ENCODE peak calls at places on chromosomes 7 and 10, in six cellular contexts. M, D, J, R, A and L are unnamed samples. For H3K36me3 and H3K4me1, the result is how much of the 10 kb centered on the place peaks cover.

GRCh38 chr7:119377-120163 is 72.8 kb upstream of the FAM20C start:
- DNase-seq in M (no peak), D (no peak), J (no peak), R (peak), A (peak), L (no peak)

GRCh38 chr10:79434223-79434687 is 11.2 kb downstream of the ZCCHC24 start:
- DNase-seq in M (no peak), D (peak), J (no peak), R (no peak), A (no peak), L (no peak)

GRCh38 chr10:59700709-59701108 is 8.9 kb downstream of the SLC16A9 start:
- DNase-seq in M (no peak), D (no peak), J (no peak), R (no peak), A (no peak), L (no peak)

GRCh38 chr7:90758933-90759562 is 162.9 kb downstream of the CDK14 start:
- DNase-seq in M (no peak), D (no peak), J (no peak), R (no peak), A (no peak), L (no peak)

GRCh38 chr10:30121401-30121800 is 62.0 kb upstream of the JCAD start:
- DNase-seq in M (no peak), D (peak), J (no peak), R (no peak), A (no peak), L (no peak)

GRCh38 chr10:100744980-100745881 is at the start of gene PAX2:
- DNase-seq in M (no peak), D (no peak), J (no peak), R (no peak), A (no peak), L (no peak)

GRCh38 chr10:132540456-132540855 is 2.9 kb downstream of the INPP5A start:
- DNase-seq in M (no peak), D (peak), J (peak), R (no peak), A (no peak), L (no peak)

GRCh38 chr7:134669845-134670373 is 23.3 kb downstream of the BPGM start:
- DNase-seq in M (peak), D (peak), J (peak), R (no peak), A (no peak), L (peak)

GRCh38 chr10:103761075-103761920 is 94.1 kb downstream of the SH3PXD2A start:
- DNase-seq in M (no peak), D (peak), J (no peak), R (no peak), A (no peak), L (no peak)

GRCh38 chr7:66306243-66306642 is 101.1 kb downstream of the TPST1 start:
- DNase-seq in M (no peak), D (no peak), J (peak), R (no peak), A (no peak), L (no peak)

GRCh38 chr10:5594271-5595036 is 69.7 kb downstream of the CALML3 start:
- DNase-seq in M (no peak), D (peak), J (no peak), R (no peak), A (no peak), L (no peak)

GRCh38 chr7:43372656-43373355 is 210.1 kb upstream of the STK17A start:
- DNase-seq in M (no peak), D (peak), J (no peak), R (no peak), A (no peak), L (no peak)

GRCh38 chr10:110681023-110681681 is 37.0 kb downstream of the RBM20 start:
- DNase-seq in M (no peak), D (peak), J (peak), R (peak), A (no peak), L (peak)

GRCh38 chr10:81569488-81569887 is 305.5 kb upstream of the NRG3 start:
- DNase-seq in M (no peak), D (no peak), J (no peak), R (no peak), A (no peak), L (no peak)

GRCh38 chr10:97490592-97490991 is 7.6 kb downstream of the MMS19 start:
- DNase-seq in M (no peak), D (no peak), J (no peak), R (no peak), A (no peak), L (no peak)

DNA sequence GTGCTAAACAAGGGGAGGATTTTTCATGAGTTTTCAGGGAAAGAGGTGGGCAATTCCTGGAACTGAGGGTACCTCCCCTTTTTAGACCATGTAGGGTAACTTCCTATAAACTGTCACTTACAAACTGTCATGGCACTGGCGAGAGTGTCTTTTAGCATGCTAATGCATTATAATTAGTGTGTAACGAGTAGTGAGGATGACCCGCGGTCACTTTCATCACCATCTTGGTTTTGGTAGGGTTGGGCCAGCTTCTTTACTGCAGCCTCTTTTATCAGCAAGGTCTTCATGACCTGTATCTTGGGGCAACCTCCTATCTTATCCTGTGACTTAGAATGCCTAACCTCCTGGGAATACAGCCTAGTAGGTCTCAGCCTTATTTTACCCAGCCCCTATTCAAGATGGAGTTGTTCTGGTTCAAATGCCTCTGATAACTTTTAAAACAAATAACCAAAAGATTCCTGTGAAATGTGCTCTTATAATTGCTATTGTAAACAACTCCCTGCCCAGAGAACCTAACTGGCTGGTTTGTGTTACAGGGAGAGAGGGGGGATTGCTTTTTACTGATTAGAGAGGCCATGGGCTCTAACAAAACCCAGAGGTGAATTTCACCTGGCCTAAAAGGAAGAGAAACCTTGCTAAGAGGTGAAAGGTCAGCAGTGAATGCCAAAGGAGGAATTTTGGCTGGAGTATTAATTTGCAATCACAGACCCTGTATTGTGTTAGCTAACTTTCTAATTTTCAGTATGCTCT is 64.3 kb downstream of the EEPD1 start:
- DNase-seq in M (no peak), D (no peak), J (no peak), R (no peak), A (no peak), L (no peak)
- H3K36me3 ChIP-seq in M (under half), D (under half), J (under half), R (under half), A (under half), L (under half)

GRCh38 chr7:69799048-69799697 is 200.9 kb downstream of the AUTS2 start:
- DNase-seq in M (no peak), D (no peak), J (no peak), R (no peak), A (no peak), L (no peak)
- H3K4me1 ChIP-seq in M (under half), D (half or more), J (under half), R (under half), A (under half), L (under half)

GRCh38 chr7:41870505-41871138 is 167.7 kb upstream of the INHBA start:
- DNase-seq in M (no peak), D (peak), J (no peak), R (no peak), A (no peak), L (no peak)
- H3K27ac ChIP-seq in M (no peak), D (no peak), J (no peak), R (peak), A (peak), L (no peak)

DNA sequence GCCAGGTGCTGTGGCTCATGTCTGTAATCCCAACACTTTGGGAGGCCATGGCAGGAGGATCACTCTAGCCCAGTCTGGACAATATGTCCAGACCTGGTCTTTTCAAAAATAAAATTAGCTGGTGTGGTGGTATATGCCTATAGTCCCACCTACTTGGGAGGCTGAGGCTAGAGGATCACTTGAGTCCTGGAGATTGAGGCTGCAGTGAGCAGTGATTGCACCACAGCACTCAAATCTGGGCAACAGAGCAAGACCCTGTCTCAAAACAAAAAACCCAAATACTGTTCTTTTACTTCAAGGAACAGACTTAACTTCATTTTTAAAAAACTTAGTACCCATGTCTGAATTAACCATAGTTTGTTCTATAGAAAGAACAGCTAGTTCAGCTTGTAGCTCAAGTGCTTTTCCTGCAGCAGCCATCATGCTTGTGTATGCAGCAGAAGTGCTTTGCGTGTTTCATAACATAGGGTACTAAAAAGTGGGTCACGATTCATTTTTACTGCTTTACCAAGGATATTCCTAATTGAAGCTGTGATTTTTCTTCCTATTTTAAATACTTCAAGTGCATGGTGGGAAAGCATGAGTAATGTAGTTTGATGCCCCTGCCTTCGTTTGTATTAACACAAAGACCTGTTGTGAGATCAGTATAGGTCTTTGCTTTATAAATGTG is 5.9 kb downstream of the EIF4H start:
- DNase-seq in M (no peak), D (no peak), J (no peak), R (no peak), A (no peak), L (no peak)
- H3K36me3 ChIP-seq in M (under half), D (under half), J (under half), R (under half), A (under half), L (under half)

GRCh38 chr7:150404785-150405583 is 25.9 kb downstream of the ZNF775 start:
- DNase-seq in M (peak), D (peak), J (peak), R (peak), A (peak), L (peak)
- H3K4me1 ChIP-seq in M (under half), D (under half), J (under half), R (under half), A (under half), L (under half)

GRCh38 chr10:72067463-72068125 is 20.8 kb downstream of the SPOCK2 start:
- DNase-seq in M (no peak), D (no peak), J (peak), R (no peak), A (no peak), L (no peak)

GRCh38 chr10:72068126-72068765 is 20.1 kb downstream of the SPOCK2 start:
- DNase-seq in M (no peak), D (no peak), J (no peak), R (no peak), A (no peak), L (no peak)

GRCh38 chr10:72066318-72067284 is 21.8 kb downstream of the SPOCK2 start:
- DNase-seq in M (no peak), D (peak), J (no peak), R (peak), A (no peak), L (no peak)

GRCh38 chr10:72069751-72070501 is 18.4 kb downstream of the SPOCK2 start:
- DNase-seq in M (no peak), D (no peak), J (no peak), R (no peak), A (no peak), L (no peak)

DNA sequence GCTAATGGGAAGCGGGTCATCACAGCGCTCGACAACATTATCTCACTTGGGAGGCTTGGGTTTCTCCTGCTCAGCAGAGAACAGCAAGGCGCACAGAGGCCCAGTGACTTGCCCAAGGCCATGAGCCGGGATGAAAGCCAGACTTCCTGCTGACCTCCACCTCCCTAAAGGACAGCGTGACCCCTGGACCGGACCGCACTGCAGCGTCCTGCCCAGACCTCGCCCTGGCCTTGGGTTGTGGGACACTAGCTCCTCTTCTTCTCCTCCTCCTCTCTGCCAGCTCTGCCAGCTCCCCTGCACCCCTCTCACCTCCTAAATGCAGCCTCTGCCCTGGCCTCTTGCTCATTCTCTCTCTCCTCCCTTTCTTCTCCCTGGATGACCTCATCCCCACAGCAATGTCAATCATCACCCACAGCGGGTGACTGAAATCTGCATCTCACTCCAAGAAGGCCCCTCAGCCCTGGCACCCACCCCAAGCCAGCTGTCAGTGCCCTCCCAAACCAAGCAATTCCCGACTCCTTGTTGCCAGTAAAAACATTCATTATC is 19.4 kb downstream of the SPOCK2 start:
- DNase-seq in M (no peak), D (no peak), J (no peak), R (peak), A (no peak), L (no peak)
- H3K27ac ChIP-seq in M (peak), D (no peak), J (no peak), R (no peak), A (no peak), L (no peak)

GRCh38 chr10:12909182-12909835 is 92.2 kb downstream of the CCDC3 start:
- DNase-seq in M (peak), D (no peak), J (no peak), R (no peak), A (no peak), L (no peak)
- H3K36me3 ChIP-seq in M (under half), D (under half), J (under half), R (under half), A (under half), L (under half)

GRCh38 chr10:20313665-20314064 is 497.4 kb downstream of the PLXDC2 start:
- DNase-seq in M (no peak), D (no peak), J (no peak), R (no peak), A (no peak), L (no peak)
- H3K4me1 ChIP-seq in M (under half), D (under half), J (under half), R (under half), A (under half), L (under half)

GRCh38 chr7:22564511-22565045 is 64.6 kb upstream of the STEAP1B start:
- DNase-seq in M (peak), D (peak), J (no peak), R (peak), A (peak), L (no peak)

GRCh38 chr7:22561356-22561755 is 61.4 kb upstream of the STEAP1B start:
- DNase-seq in M (peak), D (peak), J (no peak), R (peak), A (peak), L (no peak)

GRCh38 chr7:22561895-22562593 is 62.1 kb upstream of the STEAP1B start:
- DNase-seq in M (no peak), D (peak), J (no peak), R (no peak), A (no peak), L (no peak)

GRCh38 chr7:22563621-22564241 is 63.7 kb upstream of the STEAP1B start:
- DNase-seq in M (no peak), D (no peak), J (no peak), R (no peak), A (no peak), L (no peak)

GRCh38 chr7:22563115-22563514 is 63.1 kb upstream of the STEAP1B start:
- DNase-seq in M (no peak), D (no peak), J (no peak), R (no peak), A (no peak), L (no peak)
- H3K27ac ChIP-seq in M (peak), D (peak), J (no peak), R (peak), A (peak), L (no peak)